ENCODE peak calls at places on chromosomes 13 and 19, in six cellular contexts. One of them, this sample, is unnamed.

GRCh38 chr19:40241809-40242384 is 15.4 kb upstream of the CCNP start:
- DNase-seq in astrocyte of the cerebellum: peak
- DNase-seq in choroid plexus epithelial cell: no peak
- DNase-seq in dorsolateral prefrontal cortex: peak
- DNase-seq in cardiac fibroblast: peak
- DNase-seq in Caco-2: no peak
- DNase-seq in this sample: no peak

GRCh38 chr19:39497850-39498261 is 891 bp upstream of the DLL3 start:
- DNase-seq in choroid plexus epithelial cell: peak
- DNase-seq in dorsolateral prefrontal cortex: no peak
- DNase-seq in Caco-2: peak
- DNase-seq in cardiac fibroblast: peak
- DNase-seq in astrocyte of the cerebellum: no peak
- DNase-seq in this sample: peak

GRCh38 chr19:51702103-51702753 is 9.1 kb downstream of the SPACA6 start:
- DNase-seq in astrocyte of the cerebellum: no peak
- DNase-seq in choroid plexus epithelial cell: peak
- DNase-seq in Caco-2: peak
- DNase-seq in cardiac fibroblast: peak
- DNase-seq in dorsolateral prefrontal cortex: peak
- DNase-seq in this sample: peak

GRCh38 chr13:20230913-20231838 is 943 bp downstream of the GJB6 start:
- DNase-seq in astrocyte of the cerebellum: no peak
- DNase-seq in choroid plexus epithelial cell: no peak
- DNase-seq in Caco-2: no peak
- DNase-seq in dorsolateral prefrontal cortex: no peak
- DNase-seq in cardiac fibroblast: no peak
- DNase-seq in this sample: no peak

GRCh38 chr19:54369082-54369691 is 4.5 kb upstream of the LAIR1 start:
- DNase-seq in Caco-2: no peak
- DNase-seq in choroid plexus epithelial cell: no peak
- DNase-seq in cardiac fibroblast: no peak
- DNase-seq in dorsolateral prefrontal cortex: no peak
- DNase-seq in astrocyte of the cerebellum: no peak
- DNase-seq in this sample: no peak

GRCh38 chr13:43626994-43627393 is 159.8 kb downstream of the ENOX1 start:
- DNase-seq in choroid plexus epithelial cell: no peak
- DNase-seq in Caco-2: no peak
- DNase-seq in dorsolateral prefrontal cortex: no peak
- DNase-seq in cardiac fibroblast: no peak
- DNase-seq in astrocyte of the cerebellum: no peak
- DNase-seq in this sample: no peak

GRCh38 chr13:55038230-55038629 is 2009.6 kb downstream of the OLFM4 start:
- DNase-seq in astrocyte of the cerebellum: no peak
- DNase-seq in Caco-2: no peak
- DNase-seq in dorsolateral prefrontal cortex: no peak
- DNase-seq in choroid plexus epithelial cell: no peak
- DNase-seq in cardiac fibroblast: no peak
- DNase-seq in this sample: no peak

GRCh38 chr13:111325941-111326620 is 5.6 kb downstream of the TEX29 start:
- DNase-seq in Caco-2: no peak
- DNase-seq in cardiac fibroblast: no peak
- DNase-seq in dorsolateral prefrontal cortex: no peak
- DNase-seq in choroid plexus epithelial cell: no peak
- DNase-seq in astrocyte of the cerebellum: no peak
- DNase-seq in this sample: no peak

GRCh38 chr19:4707956-4708650 is 15.5 kb downstream of the DPP9 start:
- DNase-seq in astrocyte of the cerebellum: no peak
- DNase-seq in cardiac fibroblast: peak
- DNase-seq in Caco-2: no peak
- DNase-seq in dorsolateral prefrontal cortex: no peak
- DNase-seq in choroid plexus epithelial cell: peak
- DNase-seq in this sample: no peak

GRCh38 chr13:73107459-73107858 is 48.7 kb downstream of the KLF5 start:
- DNase-seq in choroid plexus epithelial cell: no peak
- DNase-seq in Caco-2: no peak
- DNase-seq in cardiac fibroblast: no peak
- DNase-seq in dorsolateral prefrontal cortex: no peak
- DNase-seq in astrocyte of the cerebellum: no peak
- DNase-seq in this sample: no peak

GRCh38 chr19:3075605-3076431 is 13.5 kb upstream of the TLE5 start:
- DNase-seq in dorsolateral prefrontal cortex: no peak
- DNase-seq in cardiac fibroblast: no peak
- DNase-seq in choroid plexus epithelial cell: no peak
- DNase-seq in Caco-2: peak
- DNase-seq in astrocyte of the cerebellum: no peak
- DNase-seq in this sample: peak

GRCh38 chr13:46389985-46390384 is 2.9 kb upstream of the RUBCNL start:
- DNase-seq in choroid plexus epithelial cell: no peak
- DNase-seq in dorsolateral prefrontal cortex: peak
- DNase-seq in astrocyte of the cerebellum: no peak
- DNase-seq in cardiac fibroblast: no peak
- DNase-seq in Caco-2: no peak
- DNase-seq in this sample: peak

GRCh38 chr13:79986890-79987289 is 354.0 kb downstream of the SPRY2 start:
- DNase-seq in dorsolateral prefrontal cortex: no peak
- DNase-seq in Caco-2: no peak
- DNase-seq in choroid plexus epithelial cell: no peak
- DNase-seq in cardiac fibroblast: no peak
- DNase-seq in astrocyte of the cerebellum: no peak
- DNase-seq in this sample: no peak
- H3K4me3 ChIP-seq in dorsolateral prefrontal cortex: no peak
- H3K4me3 ChIP-seq in Caco-2: no peak
- H3K4me3 ChIP-seq in choroid plexus epithelial cell: no peak
- H3K4me3 ChIP-seq in cardiac fibroblast: no peak
- H3K4me3 ChIP-seq in astrocyte of the cerebellum: no peak
- H3K4me3 ChIP-seq in this sample: no peak

GRCh38 chr13:27449936-27450828 is at the start of gene MTIF3:
- DNase-seq in cardiac fibroblast: peak
- DNase-seq in choroid plexus epithelial cell: peak
- DNase-seq in dorsolateral prefrontal cortex: peak
- DNase-seq in Caco-2: peak
- DNase-seq in astrocyte of the cerebellum: peak
- DNase-seq in this sample: peak

GRCh38 chr13:27450921-27451461 is 627 bp upstream of the MTIF3 start:
- DNase-seq in cardiac fibroblast: peak
- DNase-seq in Caco-2: peak
- DNase-seq in astrocyte of the cerebellum: no peak
- DNase-seq in choroid plexus epithelial cell: peak
- DNase-seq in dorsolateral prefrontal cortex: no peak
- DNase-seq in this sample: no peak

GRCh38 chr13:27455331-27455855 is 5.0 kb upstream of the MTIF3 start:
- DNase-seq in dorsolateral prefrontal cortex: no peak
- DNase-seq in astrocyte of the cerebellum: no peak
- DNase-seq in Caco-2: no peak
- DNase-seq in choroid plexus epithelial cell: peak
- DNase-seq in cardiac fibroblast: no peak
- DNase-seq in this sample: peak
- H3K4me3 ChIP-seq in dorsolateral prefrontal cortex: peak
- H3K4me3 ChIP-seq in astrocyte of the cerebellum: no peak
- H3K4me3 ChIP-seq in Caco-2: no peak
- H3K4me3 ChIP-seq in choroid plexus epithelial cell: peak
- H3K4me3 ChIP-seq in cardiac fibroblast: peak
- H3K4me3 ChIP-seq in this sample: peak

GRCh38 chr19:48595171-48595570 is 11.4 kb upstream of the SPACA4 start:
- DNase-seq in dorsolateral prefrontal cortex: no peak
- DNase-seq in choroid plexus epithelial cell: no peak
- DNase-seq in Caco-2: no peak
- DNase-seq in astrocyte of the cerebellum: no peak
- DNase-seq in cardiac fibroblast: no peak
- DNase-seq in this sample: no peak
- H3K4me3 ChIP-seq in dorsolateral prefrontal cortex: no peak
- H3K4me3 ChIP-seq in choroid plexus epithelial cell: no peak
- H3K4me3 ChIP-seq in Caco-2: no peak
- H3K4me3 ChIP-seq in astrocyte of the cerebellum: no peak
- H3K4me3 ChIP-seq in cardiac fibroblast: no peak
- H3K4me3 ChIP-seq in this sample: no peak

GRCh38 chr19:49469828-49470614 is 4.0 kb upstream of the FLT3LG start:
- DNase-seq in dorsolateral prefrontal cortex: no peak
- DNase-seq in cardiac fibroblast: no peak
- DNase-seq in Caco-2: no peak
- DNase-seq in astrocyte of the cerebellum: no peak
- DNase-seq in choroid plexus epithelial cell: no peak
- DNase-seq in this sample: peak
- H3K4me3 ChIP-seq in dorsolateral prefrontal cortex: no peak
- H3K4me3 ChIP-seq in cardiac fibroblast: no peak
- H3K4me3 ChIP-seq in Caco-2: no peak
- H3K4me3 ChIP-seq in astrocyte of the cerebellum: no peak
- H3K4me3 ChIP-seq in choroid plexus epithelial cell: no peak
- H3K4me3 ChIP-seq in this sample: no peak